ENCODE peak calls at places on chromosome 20, in ten cellular contexts. One of them, this sample, is unnamed.

GRCh38 chr20:3710027-3710426 is 2.4 kb downstream of the SIGLEC1 start:
- DNase-seq in CD8-positive, alpha-beta memory T cell: no peak
- DNase-seq in brain microvascular endothelial cell: no peak
- DNase-seq in EH: no peak
- DNase-seq in NB4: peak; percentile 34
- DNase-seq in ecto neural progenitor cell: no peak
- DNase-seq in left cardiac atrium: no peak
- DNase-seq in MV-4-11: no peak
- DNase-seq in esophagus squamous epithelium: no peak
- DNase-seq in right atrium auricular region: no peak
- DNase-seq in this sample: no peak

GRCh38 chr20:55386686-55387085 is 618.6 kb downstream of the CBLN4 start:
- DNase-seq in ecto neural progenitor cell: no peak
- DNase-seq in CD8-positive, alpha-beta memory T cell: no peak
- DNase-seq in left cardiac atrium: no peak
- DNase-seq in EH: no peak
- DNase-seq in right atrium auricular region: no peak
- DNase-seq in MV-4-11: no peak
- DNase-seq in esophagus squamous epithelium: no peak
- DNase-seq in brain microvascular endothelial cell: no peak
- DNase-seq in NB4: no peak
- DNase-seq in this sample: no peak

GRCh38 chr20:23106271-23106851 is 20.2 kb upstream of the CD93 start:
- DNase-seq in CD8-positive, alpha-beta memory T cell: no peak
- DNase-seq in right atrium auricular region: no peak
- DNase-seq in brain microvascular endothelial cell: no peak
- DNase-seq in NB4: no peak
- DNase-seq in esophagus squamous epithelium: no peak
- DNase-seq in left cardiac atrium: peak; percentile 31
- DNase-seq in MV-4-11: no peak
- DNase-seq in EH: no peak
- DNase-seq in ecto neural progenitor cell: no peak
- DNase-seq in this sample: no peak

GRCh38 chr20:63102720-63103375 is 96.1 kb upstream of the BHLHE23 start:
- DNase-seq in EH: peak; percentile 51
- DNase-seq in MV-4-11: no peak
- DNase-seq in esophagus squamous epithelium: no peak
- DNase-seq in brain microvascular endothelial cell: no peak
- DNase-seq in right atrium auricular region: peak; percentile 68
- DNase-seq in ecto neural progenitor cell: no peak
- DNase-seq in CD8-positive, alpha-beta memory T cell: peak; percentile 63
- DNase-seq in NB4: no peak
- DNase-seq in left cardiac atrium: peak; percentile 61
- DNase-seq in this sample: no peak

GRCh38 chr20:15673206-15673605 is 900.0 kb downstream of the KIF16B start:
- DNase-seq in brain microvascular endothelial cell: peak; percentile 12
- DNase-seq in CD8-positive, alpha-beta memory T cell: no peak
- DNase-seq in left cardiac atrium: no peak
- DNase-seq in esophagus squamous epithelium: no peak
- DNase-seq in MV-4-11: no peak
- DNase-seq in right atrium auricular region: no peak
- DNase-seq in ecto neural progenitor cell: no peak
- DNase-seq in NB4: no peak
- DNase-seq in EH: peak; percentile 96
- DNase-seq in this sample: no peak

GRCh38 chr20:53930651-53931504 is 139.5 kb downstream of the BCAS1 start:
- DNase-seq in ecto neural progenitor cell: no peak
- DNase-seq in left cardiac atrium: no peak
- DNase-seq in EH: peak; percentile 62
- DNase-seq in CD8-positive, alpha-beta memory T cell: no peak
- DNase-seq in brain microvascular endothelial cell: no peak
- DNase-seq in MV-4-11: peak; percentile 41
- DNase-seq in esophagus squamous epithelium: no peak
- DNase-seq in NB4: no peak
- DNase-seq in right atrium auricular region: no peak
- DNase-seq in this sample: no peak

GRCh38 chr20:47150403-47151152 is 205.9 kb downstream of the ZMYND8 start:
- DNase-seq in EH: peak; percentile 85
- DNase-seq in brain microvascular endothelial cell: peak; percentile 77
- DNase-seq in MV-4-11: peak; percentile 36
- DNase-seq in esophagus squamous epithelium: no peak
- DNase-seq in right atrium auricular region: peak; percentile 75
- DNase-seq in left cardiac atrium: peak; percentile 63
- DNase-seq in NB4: peak; percentile 71
- DNase-seq in ecto neural progenitor cell: peak; percentile 88
- DNase-seq in CD8-positive, alpha-beta memory T cell: no peak
- DNase-seq in this sample: no peak

GRCh38 chr20:45588800-45589199 is 9.7 kb upstream of the WFDC8 start:
- DNase-seq in esophagus squamous epithelium: no peak
- DNase-seq in EH: no peak
- DNase-seq in brain microvascular endothelial cell: no peak
- DNase-seq in left cardiac atrium: no peak
- DNase-seq in CD8-positive, alpha-beta memory T cell: no peak
- DNase-seq in NB4: no peak
- DNase-seq in ecto neural progenitor cell: no peak
- DNase-seq in right atrium auricular region: no peak
- DNase-seq in MV-4-11: no peak
- DNase-seq in this sample: no peak

GRCh38 chr20:9043364-9043763 is 25.5 kb upstream of the PLCB4 start:
- DNase-seq in ecto neural progenitor cell: no peak
- DNase-seq in EH: no peak
- DNase-seq in left cardiac atrium: no peak
- DNase-seq in NB4: no peak
- DNase-seq in esophagus squamous epithelium: no peak
- DNase-seq in MV-4-11: no peak
- DNase-seq in brain microvascular endothelial cell: no peak
- DNase-seq in CD8-positive, alpha-beta memory T cell: no peak
- DNase-seq in right atrium auricular region: no peak
- DNase-seq in this sample: no peak

GRCh38 chr20:63177134-63177784 is 38.7 kb downstream of the YTHDF1 start:
- DNase-seq in CD8-positive, alpha-beta memory T cell: no peak
- DNase-seq in MV-4-11: no peak
- DNase-seq in NB4: no peak
- DNase-seq in esophagus squamous epithelium: no peak
- DNase-seq in brain microvascular endothelial cell: no peak
- DNase-seq in right atrium auricular region: no peak
- DNase-seq in EH: no peak
- DNase-seq in ecto neural progenitor cell: peak; percentile 76
- DNase-seq in left cardiac atrium: no peak
- DNase-seq in this sample: peak; percentile 23

GRCh38 chr20:59328071-59328470 is 27.7 kb downstream of the EDN3 start:
- DNase-seq in EH: no peak
- DNase-seq in ecto neural progenitor cell: no peak
- DNase-seq in brain microvascular endothelial cell: no peak
- DNase-seq in MV-4-11: no peak
- DNase-seq in right atrium auricular region: no peak
- DNase-seq in CD8-positive, alpha-beta memory T cell: no peak
- DNase-seq in left cardiac atrium: no peak
- DNase-seq in esophagus squamous epithelium: no peak
- DNase-seq in NB4: no peak
- DNase-seq in this sample: no peak

GRCh38 chr20:41171736-41172295 is 34.5 kb downstream of the PLCG1 start:
- DNase-seq in CD8-positive, alpha-beta memory T cell: no peak
- DNase-seq in right atrium auricular region: no peak
- DNase-seq in EH: no peak
- DNase-seq in ecto neural progenitor cell: no peak
- DNase-seq in brain microvascular endothelial cell: no peak
- DNase-seq in esophagus squamous epithelium: no peak
- DNase-seq in MV-4-11: no peak
- DNase-seq in left cardiac atrium: no peak
- DNase-seq in NB4: no peak
- DNase-seq in this sample: no peak

GRCh38 chr20:52747736-52748135 is 224.4 kb upstream of the TSHZ2 start:
- DNase-seq in left cardiac atrium: no peak
- DNase-seq in esophagus squamous epithelium: no peak
- DNase-seq in brain microvascular endothelial cell: no peak
- DNase-seq in right atrium auricular region: no peak
- DNase-seq in ecto neural progenitor cell: peak; percentile 52
- DNase-seq in CD8-positive, alpha-beta memory T cell: no peak
- DNase-seq in EH: no peak
- DNase-seq in NB4: no peak
- DNase-seq in MV-4-11: no peak
- DNase-seq in this sample: no peak

GRCh38 chr20:45346291-45346718 is 1.9 kb downstream of the SDC4 start:
- DNase-seq in right atrium auricular region: no peak
- DNase-seq in ecto neural progenitor cell: no peak
- DNase-seq in esophagus squamous epithelium: no peak
- DNase-seq in CD8-positive, alpha-beta memory T cell: no peak
- DNase-seq in brain microvascular endothelial cell: no peak
- DNase-seq in EH: no peak
- DNase-seq in left cardiac atrium: no peak
- DNase-seq in NB4: peak; percentile 33
- DNase-seq in MV-4-11: no peak
- DNase-seq in this sample: no peak

GRCh38 chr20:17680128-17680835 is 1.8 kb downstream of the RRBP1 start:
- DNase-seq in ecto neural progenitor cell: peak; percentile 64
- DNase-seq in brain microvascular endothelial cell: peak; percentile 56
- DNase-seq in esophagus squamous epithelium: no peak
- DNase-seq in MV-4-11: peak; percentile 73
- DNase-seq in CD8-positive, alpha-beta memory T cell: peak; percentile 41
- DNase-seq in NB4: peak; percentile 37
- DNase-seq in EH: peak; percentile 91
- DNase-seq in left cardiac atrium: peak; percentile 71
- DNase-seq in right atrium auricular region: peak; percentile 78
- DNase-seq in this sample: no peak

GRCh38 chr20:11235058-11235457 is 561.3 kb upstream of the JAG1 start:
- DNase-seq in NB4: no peak
- DNase-seq in CD8-positive, alpha-beta memory T cell: no peak
- DNase-seq in esophagus squamous epithelium: no peak
- DNase-seq in left cardiac atrium: no peak
- DNase-seq in EH: peak; percentile 93
- DNase-seq in brain microvascular endothelial cell: peak; percentile 77
- DNase-seq in right atrium auricular region: no peak
- DNase-seq in ecto neural progenitor cell: no peak
- DNase-seq in MV-4-11: no peak
- DNase-seq in this sample: no peak

GRCh38 chr20:6034134-6034969 is 19.5 kb downstream of the LRRN4 start:
- DNase-seq in ecto neural progenitor cell: no peak
- DNase-seq in CD8-positive, alpha-beta memory T cell: no peak
- DNase-seq in EH: peak; percentile 61
- DNase-seq in MV-4-11: peak; percentile 76
- DNase-seq in esophagus squamous epithelium: no peak
- DNase-seq in left cardiac atrium: no peak
- DNase-seq in brain microvascular endothelial cell: peak; percentile 16
- DNase-seq in right atrium auricular region: no peak
- DNase-seq in NB4: no peak
- DNase-seq in this sample: no peak